ENCODE peak calls at places on chromosomes 13 and 19, in four cellular contexts. One of them, this sample, is unnamed.

GRCh38 chr13:51026016-51026415 is 85.1 kb downstream of the C13orf42 start:
- DNase-seq in H1: no peak
- DNase-seq in IMR-90: no peak
- DNase-seq in GM12878: no peak
- DNase-seq in this sample: no peak

GRCh38 chr13:76976929-76977328 is 15.0 kb upstream of the CLN5 start:
- DNase-seq in IMR-90: no peak
- DNase-seq in GM12878: no peak
- DNase-seq in H1: no peak
- DNase-seq in this sample: no peak

GRCh38 chr13:90757127-90757680 is 590.3 kb upstream of the MIR17HG start:
- DNase-seq in IMR-90: no peak
- DNase-seq in H1: no peak
- DNase-seq in GM12878: no peak
- DNase-seq in this sample: no peak

GRCh38 chr13:35211949-35212348 is 264.5 kb downstream of the MAB21L1 start:
- DNase-seq in H1: no peak
- DNase-seq in GM12878: no peak
- DNase-seq in IMR-90: no peak
- DNase-seq in this sample: no peak

GRCh38 chr13:44301639-44302015 is 72.0 kb upstream of the SERP2 start:
- DNase-seq in GM12878: no peak
- DNase-seq in H1: no peak
- DNase-seq in IMR-90: no peak
- DNase-seq in this sample: no peak

GRCh38 chr13:55439450-55439849 is 1701.3 kb upstream of the PRR20A start:
- DNase-seq in H1: no peak
- DNase-seq in GM12878: no peak
- DNase-seq in IMR-90: no peak
- DNase-seq in this sample: no peak

GRCh38 chr13:27965343-27965739 is 3.8 kb downstream of the CDX2 start:
- DNase-seq in IMR-90: no peak
- DNase-seq in GM12878: no peak
- DNase-seq in H1: no peak
- DNase-seq in this sample: no peak

GRCh38 chr19:23378948-23379347 is 16.3 kb downstream of the ZNF91 start:
- DNase-seq in H1: no peak
- DNase-seq in IMR-90: no peak
- DNase-seq in GM12878: no peak
- DNase-seq in this sample: no peak

GRCh38 chr13:34462843-34463242 is 479.2 kb upstream of the NBEA start:
- DNase-seq in H1: no peak
- DNase-seq in IMR-90: peak; percentile 22
- DNase-seq in GM12878: no peak
- DNase-seq in this sample: no peak

GRCh38 chr19:10580979-10581631 is 6.0 kb downstream of the AP1M2 start:
- DNase-seq in GM12878: no peak
- DNase-seq in H1: peak; percentile 90
- DNase-seq in IMR-90: peak; percentile 90
- DNase-seq in this sample: peak; percentile 80

GRCh38 chr19:21358768-21359451 is at the start of gene ZNF738:
- DNase-seq in GM12878: peak; percentile 86
- DNase-seq in H1: peak; percentile 94
- DNase-seq in IMR-90: peak; percentile 96
- DNase-seq in this sample: peak; percentile 88
- TF ChIP-seq CHD1 in GM12878: no peak
- TF ChIP-seq CHD1 in H1: no peak
- TF ChIP-seq CHD1 in IMR-90: no peak
- TF ChIP-seq CHD1 in this sample: no peak

DNA sequence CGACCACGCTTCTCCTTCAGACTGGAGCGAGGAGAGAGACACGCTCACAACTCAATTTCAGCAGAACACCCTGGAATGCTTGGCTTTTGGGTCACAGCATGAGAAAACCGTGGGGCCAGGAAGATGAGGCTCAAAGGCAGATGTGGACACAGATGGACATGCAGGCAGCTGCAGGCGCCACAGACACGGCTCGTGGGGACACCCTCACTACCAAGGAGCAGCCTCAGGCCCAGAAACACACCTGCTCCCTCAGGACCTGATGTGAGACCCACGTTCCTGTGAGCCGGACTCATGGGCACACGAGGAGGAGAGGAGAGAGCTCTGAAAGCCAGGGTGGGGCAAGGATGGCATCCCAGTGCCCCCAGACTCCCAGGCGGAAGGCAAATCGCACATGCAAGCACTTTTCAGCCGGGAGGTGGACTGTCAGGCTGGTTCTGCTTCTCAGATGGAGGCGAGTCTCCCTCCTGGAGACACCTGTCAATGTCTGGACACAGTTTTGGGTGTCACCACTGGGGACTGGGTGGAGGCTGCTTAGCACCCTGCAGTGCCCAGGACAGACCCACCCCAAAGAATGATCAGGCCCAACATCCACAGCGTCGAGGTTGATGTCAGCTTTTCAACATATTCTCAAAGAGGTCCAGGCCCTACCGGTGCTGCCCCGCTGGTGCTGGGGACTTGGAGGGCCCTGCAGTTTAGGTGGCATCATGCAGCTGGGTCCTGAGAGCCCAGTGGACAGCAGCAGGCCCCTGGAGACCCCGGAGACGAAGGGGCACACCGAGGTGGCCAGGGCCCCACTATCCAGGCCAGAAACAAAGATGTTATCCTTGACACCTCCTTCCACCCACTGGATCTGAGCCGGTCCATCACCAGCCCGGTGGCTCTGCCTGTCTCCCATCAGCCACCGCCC is 2.3 kb downstream of the ABHD17A start:
- DNase-seq in GM12878: no peak
- DNase-seq in H1: no peak
- DNase-seq in IMR-90: no peak
- DNase-seq in this sample: no peak
- TF ChIP-seq CHD1 in GM12878: no peak
- TF ChIP-seq CHD1 in H1: no peak
- TF ChIP-seq CHD1 in IMR-90: no peak
- TF ChIP-seq CHD1 in this sample: no peak

GRCh38 chr19:3475449-3475848 is 4.9 kb downstream of the SMIM24 start:
- DNase-seq in GM12878: no peak
- DNase-seq in H1: no peak
- DNase-seq in IMR-90: no peak
- DNase-seq in this sample: no peak
- TF ChIP-seq CHD1 in GM12878: no peak
- TF ChIP-seq CHD1 in H1: no peak
- TF ChIP-seq CHD1 in IMR-90: no peak
- TF ChIP-seq CHD1 in this sample: no peak

GRCh38 chr13:98428256-98428966 is 148.5 kb downstream of the STK24 start:
- DNase-seq in H1: no peak
- DNase-seq in GM12878: no peak
- DNase-seq in IMR-90: peak; percentile 32
- DNase-seq in this sample: no peak

GRCh38 chr13:98429081-98429480 is 147.8 kb downstream of the STK24 start:
- DNase-seq in GM12878: no peak
- DNase-seq in IMR-90: no peak
- DNase-seq in H1: no peak
- DNase-seq in this sample: no peak

GRCh38 chr13:98429531-98429930 is 147.4 kb downstream of the STK24 start:
- DNase-seq in H1: no peak
- DNase-seq in GM12878: no peak
- DNase-seq in IMR-90: no peak
- DNase-seq in this sample: no peak

GRCh38 chr13:98432638-98433037 is 144.3 kb downstream of the STK24 start:
- DNase-seq in GM12878: no peak
- DNase-seq in H1: no peak
- DNase-seq in IMR-90: no peak
- DNase-seq in this sample: no peak

GRCh38 chr13:98429977-98430785 is 146.7 kb downstream of the STK24 start:
- DNase-seq in H1: no peak
- DNase-seq in GM12878: no peak
- DNase-seq in IMR-90: no peak
- DNase-seq in this sample: no peak
- TF ChIP-seq CHD1 in H1: no peak
- TF ChIP-seq CHD1 in GM12878: no peak
- TF ChIP-seq CHD1 in IMR-90: no peak
- TF ChIP-seq CHD1 in this sample: no peak

GRCh38 chr19:41755328-41755913 is at the start of gene CEACAM6:
- DNase-seq in H1: no peak
- DNase-seq in IMR-90: no peak
- DNase-seq in GM12878: no peak
- DNase-seq in this sample: no peak

GRCh38 chr19:41753936-41754529 is 1.3 kb upstream of the CEACAM6 start:
- DNase-seq in GM12878: no peak
- DNase-seq in IMR-90: peak; percentile 4
- DNase-seq in H1: no peak
- DNase-seq in this sample: peak; percentile 57

GRCh38 chr19:41748012-41748411 is 7.3 kb upstream of the CEACAM6 start:
- DNase-seq in H1: no peak
- DNase-seq in IMR-90: no peak
- DNase-seq in GM12878: no peak
- DNase-seq in this sample: no peak

GRCh38 chr19:41754596-41754995 is 734 bp upstream of the CEACAM6 start:
- DNase-seq in IMR-90: no peak
- DNase-seq in GM12878: no peak
- DNase-seq in H1: no peak
- DNase-seq in this sample: no peak

GRCh38 chr19:41753159-41753558 is 2.2 kb upstream of the CEACAM6 start:
- DNase-seq in H1: no peak
- DNase-seq in GM12878: no peak
- DNase-seq in IMR-90: no peak
- DNase-seq in this sample: peak; percentile 69
- TF ChIP-seq CHD1 in H1: no peak
- TF ChIP-seq CHD1 in GM12878: no peak
- TF ChIP-seq CHD1 in IMR-90: no peak
- TF ChIP-seq CHD1 in this sample: no peak

GRCh38 chr13:21032656-21033055 is 28.7 kb downstream of the LATS2 start:
- DNase-seq in H1: no peak
- DNase-seq in GM12878: no peak
- DNase-seq in IMR-90: no peak
- DNase-seq in this sample: no peak

GRCh38 chr13:21034602-21035190 is 26.7 kb downstream of the LATS2 start:
- DNase-seq in H1: no peak
- DNase-seq in GM12878: no peak
- DNase-seq in IMR-90: no peak
- DNase-seq in this sample: no peak

GRCh38 chr13:21033866-21034601 is 27.4 kb downstream of the LATS2 start:
- DNase-seq in H1: no peak
- DNase-seq in GM12878: no peak
- DNase-seq in IMR-90: no peak
- DNase-seq in this sample: no peak

GRCh38 chr13:21031594-21031993 is 29.8 kb downstream of the LATS2 start:
- DNase-seq in H1: no peak
- DNase-seq in GM12878: no peak
- DNase-seq in IMR-90: no peak
- DNase-seq in this sample: no peak

GRCh38 chr13:21033224-21033855 is 28.0 kb downstream of the LATS2 start:
- DNase-seq in H1: no peak
- DNase-seq in GM12878: no peak
- DNase-seq in IMR-90: no peak
- DNase-seq in this sample: no peak
- TF ChIP-seq CHD1 in H1: no peak
- TF ChIP-seq CHD1 in GM12878: no peak
- TF ChIP-seq CHD1 in IMR-90: no peak
- TF ChIP-seq CHD1 in this sample: no peak